ENCODE peak calls at places on chromosomes 2 and 18, in ten cellular contexts. X, Q, G, N, R, W, V, S, C and L are unnamed samples. For H3K36me3, the result is how much of the 10 kb centered on the place peaks cover.

GRCh38 chr2:42270757-42271156 is 90.3 kb downstream of the COX7A2L start:
- DNase-seq in X (no peak), Q (no peak), G (no peak), N (no peak), R (no peak), W (no peak), V (no peak), S (no peak), C (no peak), L (no peak)

GRCh38 chr18:59733411-59733810 is 36.2 kb upstream of the CCBE1 start:
- DNase-seq in X (no peak), Q (no peak), G (no peak), N (no peak), R (no peak), W (no peak), V (no peak), S (no peak), C (no peak), L (no peak)

GRCh38 chr2:167946367-167946955 is 300.9 kb downstream of the STK39 start:
- DNase-seq in X (no peak), Q (no peak), G (no peak), N (no peak), R (peak), W (no peak), V (no peak), S (no peak), C (no peak), L (peak)

GRCh38 chr2:39755466-39755865 is 23.6 kb downstream of the THUMPD2 start:
- DNase-seq in X (no peak), Q (no peak), G (no peak), N (no peak), R (no peak), W (no peak), V (no peak), S (no peak), C (no peak), L (no peak)

GRCh38 chr2:28750316-28751101 is 1.1 kb upstream of the PPP1CB start:
- DNase-seq in X (no peak), Q (no peak), G (no peak), N (no peak), R (no peak), W (no peak), V (no peak), S (peak), C (no peak), L (no peak)

GRCh38 chr18:41870817-41871216 is 84.2 kb upstream of the PIK3C3 start:
- DNase-seq in X (no peak), Q (no peak), G (peak), N (no peak), R (no peak), W (no peak), V (no peak), S (no peak), C (no peak), L (no peak)

GRCh38 chr18:50687491-50687890 is 127.6 kb downstream of the MAPK4 start:
- DNase-seq in X (no peak), Q (no peak), G (no peak), N (no peak), R (no peak), W (no peak), V (no peak), S (no peak), C (no peak), L (no peak)

GRCh38 chr2:168159754-168160585 is 87.4 kb downstream of the STK39 start:
- DNase-seq in X (no peak), Q (no peak), G (no peak), N (no peak), R (no peak), W (no peak), V (no peak), S (no peak), C (no peak), L (no peak)

GRCh38 chr2:20052229-20052871 is 922 bp upstream of the LAPTM4A start:
- DNase-seq in X (no peak), Q (no peak), G (no peak), N (no peak), R (no peak), W (no peak), V (no peak), S (no peak), C (no peak), L (no peak)

GRCh38 chr2:29241341-29241740 is 126.1 kb downstream of the CLIP4 start:
- DNase-seq in X (no peak), Q (no peak), G (no peak), N (no peak), R (no peak), W (no peak), V (no peak), S (no peak), C (no peak), L (no peak)

GRCh38 chr2:227474406-227474805 is 2.5 kb downstream of the AGFG1 start:
- DNase-seq in X (no peak), Q (no peak), G (no peak), N (no peak), R (no peak), W (no peak), V (no peak), S (no peak), C (no peak), L (no peak)

GRCh38 chr2:119290859-119291587 is 67.4 kb downstream of the STEAP3 start:
- DNase-seq in X (peak), Q (peak), G (peak), N (peak), R (peak), W (peak), V (peak), S (peak), C (no peak), L (peak)

GRCh38 chr2:221502270-221502973 is 69.7 kb downstream of the EPHA4 start:
- DNase-seq in X (no peak), Q (no peak), G (peak), N (no peak), R (no peak), W (no peak), V (no peak), S (no peak), C (no peak), L (no peak)

GRCh38 chr2:217922101-217923006 is 80.4 kb downstream of the TNS1 start:
- DNase-seq in X (peak), Q (peak), G (no peak), N (no peak), R (peak), W (peak), V (no peak), S (no peak), C (no peak), L (no peak)

GRCh38 chr2:196307775-196308174 is 136.4 kb upstream of the STK17B start:
- DNase-seq in X (no peak), Q (no peak), G (no peak), N (no peak), R (no peak), W (no peak), V (no peak), S (no peak), C (no peak), L (no peak)

GRCh38 chr2:135701442-135701841 is 40.2 kb upstream of the UBXN4 start:
- DNase-seq in X (no peak), Q (no peak), G (no peak), N (no peak), R (no peak), W (no peak), V (no peak), S (no peak), C (no peak), L (no peak)

GRCh38 chr2:88329815-88330603 is 122.5 kb downstream of the FOXI3 start:
- DNase-seq in X (no peak), Q (no peak), G (peak), N (no peak), R (peak), W (no peak), V (peak), S (no peak), C (no peak), L (peak)

GRCh38 chr2:235449568-235449967 is 44.3 kb upstream of the AGAP1 start:
- DNase-seq in X (no peak), Q (no peak), G (no peak), N (no peak), R (no peak), W (no peak), V (no peak), S (no peak), C (no peak), L (no peak)

GRCh38 chr18:6729247-6730091 is at the start of gene ARHGAP28:
- DNase-seq in X (peak), Q (peak), G (peak), N (peak), R (peak), W (peak), V (peak), S (no peak), C (peak), L (peak)

GRCh38 chr2:67399831-67400489 is 2.8 kb downstream of the ETAA1 start:
- DNase-seq in X (no peak), Q (no peak), G (peak), N (no peak), R (no peak), W (no peak), V (no peak), S (no peak), C (no peak), L (no peak)

GRCh38 chr2:237171895-237172294 is 86.2 kb downstream of the COPS8 start:
- DNase-seq in X (no peak), Q (no peak), G (no peak), N (no peak), R (no peak), W (no peak), V (no peak), S (no peak), C (no peak), L (no peak)

GRCh38 chr2:237170017-237170416 is 84.3 kb downstream of the COPS8 start:
- DNase-seq in X (no peak), Q (no peak), G (no peak), N (no peak), R (no peak), W (no peak), V (no peak), S (no peak), C (peak), L (no peak)

GRCh38 chr2:237167038-237167437 is 81.3 kb downstream of the COPS8 start:
- DNase-seq in X (no peak), Q (no peak), G (no peak), N (no peak), R (no peak), W (no peak), V (no peak), S (no peak), C (no peak), L (no peak)

GRCh38 chr2:237167934-237168333 is 82.2 kb downstream of the COPS8 start:
- DNase-seq in X (no peak), Q (no peak), G (no peak), N (no peak), R (no peak), W (no peak), V (no peak), S (no peak), C (no peak), L (no peak)

GRCh38 chr2:237171396-237171795 is 85.7 kb downstream of the COPS8 start:
- DNase-seq in X (no peak), Q (no peak), G (peak), N (no peak), R (no peak), W (peak), V (no peak), S (no peak), C (peak), L (no peak)
- H3K4me3 ChIP-seq in X (no peak), Q (no peak), G (no peak), N (no peak), R (no peak), W (no peak), V (no peak), S (no peak), C (no peak), L (no peak)

GRCh38 chr2:86672027-86672545 is 48.0 kb upstream of the RMND5A start:
- DNase-seq in X (no peak), Q (no peak), G (no peak), N (no peak), R (no peak), W (no peak), V (no peak), S (no peak), C (no peak), L (no peak)
- H3K36me3 ChIP-seq in X (under half), Q (under half), G (under half), N (under half), R (under half), W (under half), V (under half), S (under half), C (under half), L (under half)

DNA sequence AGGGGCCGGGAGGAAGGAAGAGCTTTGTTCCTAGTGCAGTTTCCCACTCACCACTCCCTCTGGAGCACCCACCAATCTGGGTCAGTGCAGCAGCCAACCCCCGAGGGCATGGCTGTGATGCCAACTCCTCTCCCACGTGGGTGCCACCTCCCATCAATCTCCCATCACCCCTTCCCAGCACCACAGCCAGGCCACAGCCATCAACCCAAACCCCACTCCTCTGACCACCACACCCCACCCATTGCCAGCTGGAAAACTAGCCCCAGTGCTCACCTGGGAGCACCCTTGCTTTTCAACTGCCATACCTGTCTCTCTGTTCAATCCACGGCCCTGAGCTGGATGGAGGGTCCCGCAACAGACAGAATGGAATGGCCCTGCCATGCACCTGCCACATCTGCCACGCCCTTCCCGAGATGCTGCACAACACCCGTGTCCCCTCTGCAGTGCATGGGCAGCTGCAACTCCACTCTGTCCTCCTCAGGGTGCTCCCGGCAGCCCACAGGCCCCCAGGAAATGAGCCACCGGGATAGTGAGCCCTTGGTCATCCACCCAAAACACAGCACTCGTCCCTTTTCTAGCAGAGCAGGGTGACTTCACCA is 112.4 kb upstream of the ID2 start:
- DNase-seq in X (no peak), Q (no peak), G (no peak), N (no peak), R (no peak), W (no peak), V (no peak), S (peak), C (no peak), L (no peak)
- H3K4me3 ChIP-seq in X (no peak), Q (no peak), G (no peak), N (no peak), R (no peak), W (no peak), V (no peak), S (no peak), C (no peak), L (no peak)

GRCh38 chr2:216436369-216436768 is 24.1 kb downstream of the SMARCAL1 start:
- DNase-seq in X (no peak), Q (no peak), G (peak), N (no peak), R (no peak), W (no peak), V (no peak), S (no peak), C (no peak), L (no peak)
- H3K36me3 ChIP-seq in X (under half), Q (half or more), G (under half), N (half or more), R (under half), W (under half), V (under half), S (half or more), C (under half), L (under half)

DNA sequence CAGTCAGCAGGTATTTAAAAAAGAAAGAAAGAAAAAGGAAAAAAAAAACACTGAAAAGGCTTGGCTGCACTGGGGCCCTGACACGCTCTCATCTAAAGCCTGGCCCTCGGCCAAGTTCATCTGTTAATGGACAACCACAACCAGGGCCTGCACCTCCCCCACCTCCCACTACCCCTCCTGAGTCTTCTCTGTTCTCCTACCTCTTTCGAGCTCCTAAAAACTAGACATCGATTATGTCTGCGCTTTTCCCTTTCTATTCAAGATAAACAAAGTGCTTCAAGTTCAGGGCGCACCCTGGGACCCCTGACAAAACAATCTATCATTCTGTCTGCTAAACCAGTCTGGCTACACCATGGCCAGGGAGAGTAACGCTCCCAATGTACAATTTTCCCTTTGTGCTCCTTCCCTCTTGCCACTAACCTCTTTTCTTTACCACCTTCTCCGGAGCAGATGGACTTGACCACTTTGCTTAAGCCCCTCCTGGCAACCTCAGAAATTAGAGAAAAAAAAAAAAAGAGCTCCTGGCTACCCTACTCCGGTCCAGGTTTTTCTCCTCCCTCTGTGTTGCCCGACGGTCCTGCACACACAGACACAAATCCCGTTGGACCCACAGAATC is 22.7 kb downstream of the BCL11A start:
- DNase-seq in X (peak), Q (peak), G (no peak), N (no peak), R (no peak), W (peak), V (no peak), S (no peak), C (peak), L (peak)
- H3K4me3 ChIP-seq in X (peak), Q (peak), G (no peak), N (no peak), R (no peak), W (no peak), V (no peak), S (no peak), C (no peak), L (no peak)

DNA sequence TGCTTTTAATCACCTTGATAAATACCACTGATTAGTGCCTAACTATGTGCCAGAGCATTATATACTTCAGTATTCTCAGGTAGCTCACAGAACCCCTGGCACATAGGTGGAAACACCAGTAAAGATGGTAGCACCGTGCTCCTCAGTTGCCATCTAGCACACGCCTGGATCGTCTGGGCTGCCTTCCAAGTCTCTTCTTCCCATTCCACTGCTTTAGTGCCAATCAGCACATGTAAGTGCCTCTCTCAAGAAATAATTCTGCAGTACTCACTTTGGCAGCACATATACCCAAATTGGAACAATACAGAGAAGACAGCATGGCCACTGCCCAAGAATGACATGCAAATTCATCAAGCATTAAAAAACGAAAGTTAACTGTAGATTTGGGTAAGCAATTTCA is 13.0 kb downstream of the POLR2D start:
- DNase-seq in X (no peak), Q (peak), G (no peak), N (no peak), R (no peak), W (no peak), V (no peak), S (no peak), C (no peak), L (no peak)
- H3K36me3 ChIP-seq in X (under half), Q (under half), G (under half), N (under half), R (under half), W (under half), V (under half), S (under half), C (under half), L (under half)